ENCODE peak calls at places on chromosomes 4 and X, in seven cellular contexts. F is CD4-positive, alpha-beta memory T cell; Z is CD4-positive, alpha-beta T cell; Q is stomach; E is naive thymus-derived CD4-positive, alpha-beta T cell; H is A549; S is astrocyte. J is an unnamed sample. For H3K9me3, the result is how much of the 10 kb centered on the place peaks cover.

GRCh38 chrX:16589211-16589610 is 60.7 kb upstream of the S100G start:
- DNase-seq in F (no peak), Z (no peak), Q (no peak), E (no peak), H (peak), S (peak), J (no peak)

GRCh38 chrX:16476692-16477091 is 173.3 kb upstream of the S100G start:
- DNase-seq in F (no peak), Z (no peak), Q (no peak), E (no peak), H (no peak), S (no peak), J (no peak)

GRCh38 chr4:76199664-76200211 is 13.9 kb downstream of the SCARB2 start:
- DNase-seq in F (no peak), Z (no peak), Q (peak), E (no peak), H (no peak), S (peak), J (peak)

GRCh38 chr4:123556526-123556925 is 159.9 kb downstream of the SPRY1 start:
- DNase-seq in F (no peak), Z (no peak), Q (no peak), E (no peak), H (no peak), S (no peak), J (no peak)

GRCh38 chr4:184792950-184793555 is 32.7 kb downstream of the ACSL1 start:
- DNase-seq in F (peak), Z (peak), Q (no peak), E (no peak), H (peak), S (peak), J (no peak)

GRCh38 chr4:8607603-8608481 is 15.3 kb downstream of the CPZ start:
- DNase-seq in F (no peak), Z (peak), Q (peak), E (no peak), H (no peak), S (no peak), J (peak)

GRCh38 chr4:34422472-34422871 is 1821.8 kb downstream of the ARAP2 start:
- DNase-seq in F (no peak), Z (no peak), Q (no peak), E (no peak), H (peak), S (no peak), J (no peak)

GRCh38 chr4:177473991-177474390 is 31.8 kb upstream of the AGA start:
- DNase-seq in F (no peak), Z (no peak), Q (no peak), E (no peak), H (no peak), S (no peak), J (no peak)

GRCh38 chrX:27964432-27964831 is 16.8 kb downstream of the DCAF8L1 start:
- DNase-seq in F (no peak), Z (no peak), Q (no peak), E (no peak), H (no peak), S (no peak), J (no peak)

GRCh38 chr4:5912614-5913019 is 19.7 kb upstream of the CRMP1 start:
- DNase-seq in F (no peak), Z (no peak), Q (no peak), E (no peak), H (no peak), S (no peak), J (no peak)

GRCh38 chrX:7045238-7045955 is 102.1 kb upstream of the STS start:
- DNase-seq in F (no peak), Z (no peak), Q (no peak), E (no peak), H (no peak), S (no peak), J (no peak)

GRCh38 chrX:7083468-7084396 is 63.8 kb upstream of the STS start:
- DNase-seq in F (peak), Z (peak), Q (no peak), E (peak), H (peak), S (peak), J (no peak)

GRCh38 chr4:15405069-15405468 is 22.8 kb upstream of the C1QTNF7 start:
- DNase-seq in F (no peak), Z (no peak), Q (no peak), E (no peak), H (no peak), S (no peak), J (no peak)

GRCh38 chr4:170306208-170306607 is 216.5 kb upstream of the AADAT start:
- DNase-seq in F (no peak), Z (no peak), Q (no peak), E (no peak), H (no peak), S (no peak), J (no peak)

GRCh38 chr4:114277690-114278089 is 298.2 kb upstream of the ARSJ start:
- DNase-seq in F (no peak), Z (no peak), Q (no peak), E (no peak), H (no peak), S (peak), J (no peak)

GRCh38 chr4:76197001-76197743 is 16.5 kb downstream of the SCARB2 start:
- DNase-seq in F (no peak), Z (no peak), Q (no peak), E (no peak), H (no peak), S (peak), J (no peak)

GRCh38 chr4:1723131-1723801 is 1.9 kb downstream of the TACC3 start:
- DNase-seq in F (peak), Z (peak), Q (no peak), E (peak), H (no peak), S (no peak), J (peak)

GRCh38 chr4:121308828-121309227 is 72.0 kb downstream of the QRFPR start:
- DNase-seq in F (no peak), Z (no peak), Q (no peak), E (no peak), H (no peak), S (no peak), J (no peak)

GRCh38 chrX:125003746-125004446 is 315.8 kb upstream of the TEX13C start:
- DNase-seq in F (no peak), Z (no peak), Q (no peak), E (no peak), H (no peak), S (no peak), J (no peak)

GRCh38 chr4:89295415-89295927 is 12.1 kb downstream of the GPRIN3 start:
- DNase-seq in F (no peak), Z (no peak), Q (no peak), E (no peak), H (no peak), S (no peak), J (no peak)

GRCh38 chr4:77025643-77026321 is 50.0 kb downstream of the CCNI start:
- DNase-seq in F (no peak), Z (no peak), Q (no peak), E (no peak), H (no peak), S (peak), J (no peak)

GRCh38 chr4:169229571-169230028 is 41.2 kb downstream of the SH3RF1 start:
- DNase-seq in F (no peak), Z (no peak), Q (no peak), E (no peak), H (peak), S (peak), J (no peak)

GRCh38 chr4:2936773-2937145 is 26.4 kb downstream of the NOP14 start:
- DNase-seq in F (no peak), Z (peak), Q (no peak), E (no peak), H (no peak), S (peak), J (peak)

GRCh38 chrX:124518888-124519287 is 172.5 kb downstream of the SH2D1A start:
- DNase-seq in F (no peak), Z (no peak), Q (no peak), E (no peak), H (no peak), S (peak), J (no peak)

GRCh38 chr4:118282692-118283091 is 70.1 kb downstream of the PRSS12 start:
- DNase-seq in F (no peak), Z (no peak), Q (no peak), E (no peak), H (no peak), S (peak), J (no peak)

GRCh38 chr4:82784615-82785247 is 13.9 kb downstream of the SCD5 start:
- DNase-seq in F (no peak), Z (no peak), Q (no peak), E (no peak), H (no peak), S (peak), J (no peak)

GRCh38 chrX:42978655-42979379 is 200.9 kb upstream of the PPP1R2C start:
- DNase-seq in F (no peak), Z (no peak), Q (no peak), E (no peak), H (no peak), S (peak), J (no peak)

GRCh38 chrX:42973321-42973720 is 195.4 kb upstream of the PPP1R2C start:
- DNase-seq in F (no peak), Z (no peak), Q (no peak), E (no peak), H (no peak), S (no peak), J (no peak)

GRCh38 chrX:42976729-42977366 is 198.9 kb upstream of the PPP1R2C start:
- DNase-seq in F (no peak), Z (no peak), Q (peak), E (no peak), H (peak), S (peak), J (no peak)

GRCh38 chrX:42975906-42976305 is 197.9 kb upstream of the PPP1R2C start:
- DNase-seq in F (no peak), Z (no peak), Q (no peak), E (no peak), H (no peak), S (no peak), J (no peak)
- H3K9me3 ChIP-seq in F (under half), Z (under half), Q (under half), E (under half), H (under half), S (under half), J (under half)

GRCh38 chr4:107705742-107706556 is 14.1 kb downstream of the PAPSS1 start:
- DNase-seq in F (no peak), Z (no peak), Q (no peak), E (no peak), H (no peak), S (no peak), J (no peak)

GRCh38 chr4:107711831-107712230 is 8.2 kb downstream of the PAPSS1 start:
- DNase-seq in F (no peak), Z (no peak), Q (no peak), E (no peak), H (no peak), S (no peak), J (no peak)

GRCh38 chr4:107709916-107710315 is 10.1 kb downstream of the PAPSS1 start:
- DNase-seq in F (no peak), Z (no peak), Q (no peak), E (no peak), H (no peak), S (no peak), J (no peak)

GRCh38 chr4:107710493-107711459 is 9.3 kb downstream of the PAPSS1 start:
- DNase-seq in F (no peak), Z (no peak), Q (no peak), E (no peak), H (no peak), S (no peak), J (no peak)

GRCh38 chr4:107708225-107708624 is 11.8 kb downstream of the PAPSS1 start:
- DNase-seq in F (no peak), Z (no peak), Q (no peak), E (no peak), H (no peak), S (no peak), J (no peak)
- H3K9me3 ChIP-seq in F (under half), Z (under half), Q (under half), E (under half), H (under half), S (under half), J (under half)

DNA sequence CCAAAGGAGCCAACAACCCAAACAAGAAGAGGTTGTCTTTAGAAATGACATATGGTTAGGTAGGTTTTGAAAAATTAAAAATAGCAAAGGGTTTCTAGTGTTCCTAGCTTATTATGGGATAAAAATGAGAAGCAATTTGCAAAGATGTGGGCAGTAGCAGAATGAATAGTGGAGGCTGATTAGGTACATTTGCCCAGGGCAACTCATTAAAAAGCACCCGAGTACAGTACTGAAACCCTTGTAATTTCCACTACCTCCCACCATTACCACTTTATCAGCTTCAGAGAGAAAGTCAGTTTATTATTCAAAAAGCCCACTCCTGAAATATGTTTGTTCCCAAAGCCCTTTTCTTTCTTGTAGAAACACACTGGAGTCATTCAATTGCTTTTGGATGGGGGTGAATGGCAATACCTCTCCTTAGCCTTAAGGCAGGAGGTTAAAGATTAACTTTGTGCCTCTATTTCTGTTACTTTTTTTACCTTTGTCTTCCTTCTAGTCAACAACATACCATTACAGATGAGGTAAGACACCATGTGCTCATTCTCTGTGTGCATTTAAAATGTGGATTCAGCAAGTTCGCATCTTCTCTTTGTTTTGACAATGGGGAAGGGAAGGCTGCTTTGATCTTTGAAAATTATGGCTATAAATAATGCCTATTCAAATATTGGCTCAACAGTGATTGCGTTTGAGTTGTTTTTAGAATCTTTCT is 353.8 kb upstream of the CASK start:
- DNase-seq in F (no peak), Z (no peak), Q (no peak), E (no peak), H (no peak), S (no peak), J (no peak)
- H3K9me3 ChIP-seq in F (under half), Z (under half), Q (under half), E (under half), H (under half), S (under half), J (under half)

DNA sequence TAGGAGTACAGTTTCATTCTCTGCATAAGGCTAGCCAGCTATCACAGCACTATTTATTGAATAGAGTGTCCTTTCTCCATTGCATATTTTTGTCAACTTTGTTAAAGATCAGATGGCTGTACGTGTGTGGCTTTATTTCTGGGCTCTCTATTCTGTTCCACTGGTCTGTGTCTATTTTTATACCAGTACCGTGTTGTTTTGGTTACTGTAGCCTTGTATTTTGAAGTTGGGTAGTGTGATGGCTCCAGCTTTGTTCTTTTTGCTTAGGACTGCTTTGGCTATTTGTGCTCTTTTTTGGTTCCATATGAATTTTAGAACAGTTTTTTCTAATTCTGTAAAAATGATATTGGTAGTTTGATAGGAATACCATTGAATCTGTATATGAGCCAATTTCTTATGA is 182.1 kb upstream of the DIAPH2 start:
- DNase-seq in F (no peak), Z (no peak), Q (no peak), E (no peak), H (no peak), S (no peak), J (no peak)
- H3K9me3 ChIP-seq in F (under half), Z (under half), Q (under half), E (under half), H (under half), S (under half), J (under half)

GRCh38 chr4:59994118-59994517 is 1206.0 kb upstream of the ADGRL3 start:
- DNase-seq in F (no peak), Z (no peak), Q (no peak), E (no peak), H (peak), S (no peak), J (no peak)
- H3K9me3 ChIP-seq in F (under half), Z (under half), Q (under half), E (under half), H (under half), S (under half), J (under half)

DNA sequence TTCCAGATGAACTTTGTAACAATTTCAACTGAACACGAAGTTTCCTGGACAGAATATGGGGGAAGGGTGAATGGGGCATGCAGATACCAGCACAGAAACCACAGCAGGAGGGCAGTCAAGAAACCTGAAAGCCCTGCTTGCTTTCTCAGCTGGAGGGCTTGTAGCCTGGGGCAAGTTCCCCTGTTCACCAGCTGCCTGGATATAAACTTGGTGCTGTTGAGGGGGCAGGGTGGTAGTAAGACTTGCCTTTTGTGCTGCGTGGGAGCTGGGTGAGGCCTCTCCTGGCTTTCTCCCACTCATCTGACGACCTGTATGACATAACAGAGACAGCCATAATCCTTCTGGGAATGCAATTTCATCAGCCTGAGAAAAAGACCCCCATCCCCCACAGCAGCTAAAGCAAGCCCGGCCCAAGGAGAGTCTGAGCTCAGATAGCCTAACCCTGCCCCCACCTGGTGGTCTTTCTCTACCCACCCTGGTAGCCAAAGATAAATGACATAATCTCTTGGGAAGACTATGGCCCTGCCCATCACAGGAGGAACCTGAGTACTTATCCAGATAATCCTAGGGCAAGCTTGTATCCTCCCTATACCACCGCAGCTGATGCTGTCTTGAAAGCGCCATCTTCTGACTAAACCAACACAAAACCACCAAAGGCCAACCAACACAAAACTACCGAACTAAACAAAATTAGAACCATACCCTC is 234.3 kb downstream of the LAS1L start:
- DNase-seq in F (no peak), Z (no peak), Q (no peak), E (no peak), H (no peak), S (no peak), J (no peak)
- H3K9me3 ChIP-seq in F (under half), Z (under half), Q (under half), E (under half), H (under half), S (under half), J (under half)

GRCh38 chr4:87543835-87544461 is 14.8 kb upstream of the SPARCL1 start:
- DNase-seq in F (no peak), Z (no peak), Q (no peak), E (no peak), H (peak), S (peak), J (no peak)
- H3K9me3 ChIP-seq in F (under half), Z (under half), Q (under half), E (under half), H (under half), S (under half), J (under half)

GRCh38 chr4:98845960-98846359 is 83.0 kb downstream of the EIF4E start:
- DNase-seq in F (no peak), Z (no peak), Q (no peak), E (no peak), H (no peak), S (no peak), J (no peak)
- H3K9me3 ChIP-seq in F (under half), Z (under half), Q (under half), E (under half), H (under half), S (under half), J (under half)

J was measured in Peyer's patch.